ENCODE peak calls at places on chromosomes 13 and 19, in ten cellular contexts. V is right lobe of liver; R is PC-9; M is Karpas-422; Z is small intestine; O is PC-3; X is CD8-positive, alpha-beta T cell; I is colonic mucosa; U is esophagus muscularis mucosa; W is psoas muscle. H is an unnamed sample.
A peak's percentile ranks its signal among the peaks of the same experiment; 100 is the strongest.

GRCh38 chr13:51625555-51626345 is 41.5 kb downstream of the WDFY2 start:
- DNase-seq in V (peak; percentile 74), R (no peak), M (no peak), Z (no peak), O (no peak), X (no peak), I (no peak), U (no peak), W (no peak), H (no peak)

GRCh38 chr19:17648097-17648660 is 40.0 kb downstream of the UNC13A start:
- DNase-seq in V (no peak), R (no peak), M (peak; percentile 59), Z (no peak), O (no peak), X (no peak), I (no peak), U (no peak), W (peak; percentile 31), H (no peak)

GRCh38 chr19:1893791-1894190 is 8.5 kb upstream of the ABHD17A start:
- DNase-seq in V (no peak), R (no peak), M (no peak), Z (no peak), O (no peak), X (no peak), I (no peak), U (no peak), W (no peak), H (no peak)

GRCh38 chr13:21402586-21403307 is 56.4 kb downstream of the ZDHHC20 start:
- DNase-seq in V (no peak), R (peak; percentile 55), M (peak; percentile 38), Z (no peak), O (peak; percentile 50), X (no peak), I (no peak), U (no peak), W (no peak), H (no peak)

GRCh38 chr13:112619730-112620639 is 32.0 kb upstream of the TUBGCP3 start:
- DNase-seq in V (no peak), R (no peak), M (peak; percentile 76), Z (no peak), O (no peak), X (no peak), I (no peak), U (peak; percentile 88), W (no peak), H (no peak)

GRCh38 chr19:17496337-17496997 is 15.0 kb upstream of the PGLS start:
- DNase-seq in V (peak; percentile 73), R (peak; percentile 63), M (peak; percentile 96), Z (peak; percentile 74), O (peak; percentile 84), X (peak; percentile 84), I (peak; percentile 82), U (no peak), W (peak; percentile 90), H (peak; percentile 53)

GRCh38 chr19:12364391-12365093 is 941 bp downstream of the ZNF442 start:
- DNase-seq in V (peak; percentile 35), R (no peak), M (no peak), Z (no peak), O (no peak), X (peak; percentile 9), I (peak; percentile 29), U (no peak), W (peak; percentile 54), H (no peak)

GRCh38 chr13:97274782-97275252 is 52.7 kb downstream of the MBNL2 start:
- DNase-seq in V (no peak), R (peak; percentile 89), M (no peak), Z (peak; percentile 66), O (peak; percentile 63), X (no peak), I (no peak), U (no peak), W (no peak), H (no peak)

GRCh38 chr19:2050349-2050990 is 574 bp downstream of the MKNK2 start:
- DNase-seq in V (peak; percentile 57), R (no peak), M (peak; percentile 70), Z (no peak), O (no peak), X (no peak), I (no peak), U (no peak), W (no peak), H (peak; percentile 42)

DNA sequence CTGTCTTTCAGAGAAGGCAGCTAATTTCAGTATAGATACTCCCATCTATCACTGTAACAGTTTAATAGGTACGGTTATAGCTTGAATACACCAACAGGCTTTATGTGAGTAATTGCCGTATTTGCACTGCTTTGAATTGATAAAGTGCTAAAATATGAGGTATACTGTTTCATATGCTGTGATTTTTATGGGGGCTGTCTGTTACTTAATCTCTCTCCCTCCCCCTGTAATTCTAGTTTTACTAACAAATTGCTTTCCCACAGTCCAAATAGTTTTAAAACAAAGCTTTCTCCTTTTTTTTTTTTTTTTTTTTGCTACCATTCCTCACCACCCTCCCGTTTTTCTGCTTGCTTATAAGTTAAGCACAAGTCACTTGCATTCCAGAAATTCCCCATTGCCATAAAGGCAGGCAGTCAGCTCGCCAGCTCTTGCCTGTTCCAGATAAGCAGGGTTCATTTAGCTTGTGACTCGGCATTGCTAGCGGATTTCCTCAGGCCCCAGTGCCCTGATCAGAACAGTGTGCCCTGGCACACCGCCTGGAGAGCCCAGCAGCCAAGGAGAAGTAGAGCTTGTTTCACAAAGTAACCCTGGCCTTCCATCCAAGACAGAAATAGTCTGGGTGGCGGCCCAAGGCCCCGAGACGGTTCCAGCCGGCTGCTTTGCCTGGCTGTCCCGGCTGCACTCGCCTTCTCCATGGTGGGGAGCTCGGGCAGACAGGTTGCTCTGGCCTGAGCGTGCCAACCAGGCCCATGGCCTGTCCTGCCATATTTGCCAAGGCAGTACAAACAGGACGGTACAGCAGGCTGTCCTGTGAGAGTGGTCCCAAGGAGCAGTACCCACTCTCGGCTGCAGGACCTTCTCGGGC is 43.5 kb upstream of the NPAS1 start:
- DNase-seq in V (peak; percentile 88), R (peak; percentile 85), M (no peak), Z (peak; percentile 67), O (peak; percentile 51), X (no peak), I (peak; percentile 73), U (peak; percentile 96), W (peak; percentile 99), H (peak; percentile 85)
- H3K4me1 ChIP-seq in V (no peaks in the 10 kb centered on the region), R (peaks cover 30% of the 10 kb centered on the region), M (no peaks in the 10 kb centered on the region), Z (no peaks in the 10 kb centered on the region), O (peaks cover 17% of the 10 kb centered on the region), X (peaks cover 25% of the 10 kb centered on the region), I (peaks cover 16% of the 10 kb centered on the region), U (peaks cover 81% of the 10 kb centered on the region), W (peaks cover 87% of the 10 kb centered on the region), H (peaks cover 64% of the 10 kb centered on the region)

GRCh38 chr13:18949489-18949761 is 232.2 kb downstream of the TUBA3C start:
- DNase-seq in V (no peak), R (no peak), M (no peak), Z (no peak), O (no peak), X (no peak), I (no peak), U (no peak), W (no peak), H (no peak)

GRCh38 chr13:18948012-18948663 is 233.5 kb downstream of the TUBA3C start:
- DNase-seq in V (no peak), R (no peak), M (no peak), Z (no peak), O (no peak), X (no peak), I (no peak), U (no peak), W (no peak), H (no peak)

GRCh38 chr13:18951412-18951811 is 230.2 kb downstream of the TUBA3C start:
- DNase-seq in V (no peak), R (no peak), M (no peak), Z (no peak), O (no peak), X (no peak), I (no peak), U (no peak), W (no peak), H (no peak)

GRCh38 chr13:18948664-18949488 is 232.7 kb downstream of the TUBA3C start:
- DNase-seq in V (no peak), R (no peak), M (no peak), Z (no peak), O (no peak), X (no peak), I (no peak), U (no peak), W (no peak), H (no peak)

GRCh38 chr13:18949970-18950369 is 231.7 kb downstream of the TUBA3C start:
- DNase-seq in V (no peak), R (no peak), M (no peak), Z (no peak), O (no peak), X (no peak), I (no peak), U (no peak), W (no peak), H (no peak)
- H3K27ac ChIP-seq in V (no peak overlapping the region), R (no peak overlapping the region), M (no peak overlapping the region), Z (no peak overlapping the region), O (no peak overlapping the region), X (no peak overlapping the region), I (no peak overlapping the region), U (no peak overlapping the region), W (no peak overlapping the region), H (no peak overlapping the region)

GRCh38 chr13:40662866-40663265 is 3.6 kb downstream of the FOXO1 start:
- DNase-seq in V (no peak), R (no peak), M (no peak), Z (no peak), O (no peak), X (no peak), I (no peak), U (no peak), W (no peak), H (no peak)
- H3K4me1 ChIP-seq in V (no peaks in the 10 kb centered on the region), R (peaks cover 20% of the 10 kb centered on the region), M (peaks cover 61% of the 10 kb centered on the region), Z (peaks cover 2% of the 10 kb centered on the region), O (peaks cover 14% of the 10 kb centered on the region), X (peaks cover 47% of the 10 kb centered on the region), I (peaks cover 11% of the 10 kb centered on the region), U (peaks cover 64% of the 10 kb centered on the region), W (peaks cover 44% of the 10 kb centered on the region), H (peaks cover 23% of the 10 kb centered on the region)

GRCh38 chr13:78595819-78596700 is 7.3 kb downstream of the POU4F1 start:
- DNase-seq in V (peak; percentile 86), R (no peak), M (peak; percentile 21), Z (no peak), O (no peak), X (no peak), I (no peak), U (no peak), W (no peak), H (no peak)

GRCh38 chr13:78593652-78594494 is 9.5 kb downstream of the POU4F1 start:
- DNase-seq in V (no peak), R (no peak), M (no peak), Z (no peak), O (no peak), X (no peak), I (no peak), U (no peak), W (no peak), H (no peak)

GRCh38 chr13:78595458-78595818 is 7.9 kb downstream of the POU4F1 start:
- DNase-seq in V (no peak), R (no peak), M (no peak), Z (no peak), O (no peak), X (no peak), I (no peak), U (no peak), W (no peak), H (no peak)

GRCh38 chr13:78596701-78597550 is 6.4 kb downstream of the POU4F1 start:
- DNase-seq in V (no peak), R (no peak), M (no peak), Z (peak; percentile 32), O (no peak), X (no peak), I (no peak), U (no peak), W (no peak), H (no peak)

GRCh38 chr13:78593129-78593528 is 10.2 kb downstream of the POU4F1 start:
- DNase-seq in V (no peak), R (no peak), M (no peak), Z (no peak), O (no peak), X (no peak), I (no peak), U (no peak), W (no peak), H (no peak)
- H3K27ac ChIP-seq in V (no peak overlapping the region), R (no peak overlapping the region), M (no peak overlapping the region), Z (no peak overlapping the region), O (no peak overlapping the region), X (no peak overlapping the region), I (no peak overlapping the region), U (no peak overlapping the region), W (no peak overlapping the region), H (no peak overlapping the region)